ENCODE peak calls at places on chromosome 20, in five cellular contexts. One of them, this sample, is unnamed.
A peak's percentile ranks its signal among the peaks of the same experiment; 100 is the strongest.

GRCh38 chr20:45842169-45842812 is 8.7 kb downstream of the SNX21 start:
- DNase-seq in left colon: no peak
- DNase-seq in left cardiac atrium: no peak
- DNase-seq in T follicular helper cell: no peak
- DNase-seq in iris pigment epithelial cell: peak; percentile 68
- DNase-seq in this sample: no peak

GRCh38 chr20:53623454-53624206 is 30.0 kb upstream of the ZNF217 start:
- DNase-seq in left colon: peak; percentile 80
- DNase-seq in left cardiac atrium: peak; percentile 74
- DNase-seq in T follicular helper cell: no peak
- DNase-seq in iris pigment epithelial cell: peak; percentile 85
- DNase-seq in this sample: peak; percentile 81

GRCh38 chr20:47360489-47361267 is 4.2 kb upstream of the ZMYND8 start:
- DNase-seq in left colon: peak; percentile 83
- DNase-seq in left cardiac atrium: peak; percentile 94
- DNase-seq in T follicular helper cell: no peak
- DNase-seq in iris pigment epithelial cell: peak; percentile 97
- DNase-seq in this sample: peak; percentile 67

GRCh38 chr20:36435799-36436541 is 105.3 kb upstream of the MYL9 start:
- DNase-seq in left colon: peak; percentile 81
- DNase-seq in left cardiac atrium: peak; percentile 80
- DNase-seq in T follicular helper cell: peak; percentile 86
- DNase-seq in iris pigment epithelial cell: peak; percentile 61
- DNase-seq in this sample: no peak

GRCh38 chr20:48791666-48792071 is 36.1 kb downstream of the PREX1 start:
- DNase-seq in left colon: no peak
- DNase-seq in left cardiac atrium: no peak
- DNase-seq in T follicular helper cell: no peak
- DNase-seq in iris pigment epithelial cell: peak; percentile 42
- DNase-seq in this sample: no peak

GRCh38 chr20:46160661-46161060 is 42.5 kb downstream of the CD40 start:
- DNase-seq in left colon: no peak
- DNase-seq in left cardiac atrium: no peak
- DNase-seq in T follicular helper cell: no peak
- DNase-seq in iris pigment epithelial cell: no peak
- DNase-seq in this sample: no peak

GRCh38 chr20:2700913-2701620 is 8.5 kb downstream of the EBF4 start:
- DNase-seq in left colon: no peak
- DNase-seq in left cardiac atrium: no peak
- DNase-seq in T follicular helper cell: no peak
- DNase-seq in iris pigment epithelial cell: no peak
- DNase-seq in this sample: no peak

GRCh38 chr20:59752704-59753460 is 148.5 kb downstream of the PHACTR3 start:
- DNase-seq in left colon: no peak
- DNase-seq in left cardiac atrium: no peak
- DNase-seq in T follicular helper cell: no peak
- DNase-seq in iris pigment epithelial cell: no peak
- DNase-seq in this sample: no peak

GRCh38 chr20:48592107-48592940 is 235.5 kb downstream of the PREX1 start:
- DNase-seq in left colon: no peak
- DNase-seq in left cardiac atrium: no peak
- DNase-seq in T follicular helper cell: no peak
- DNase-seq in iris pigment epithelial cell: no peak
- DNase-seq in this sample: no peak

GRCh38 chr20:41038149-41038877 is 9.7 kb downstream of the TOP1 start:
- DNase-seq in left colon: no peak
- DNase-seq in left cardiac atrium: no peak
- DNase-seq in T follicular helper cell: no peak
- DNase-seq in iris pigment epithelial cell: no peak
- DNase-seq in this sample: no peak

GRCh38 chr20:32999603-33000250 is 4.5 kb downstream of the SUN5 start:
- DNase-seq in left colon: no peak
- DNase-seq in left cardiac atrium: no peak
- DNase-seq in T follicular helper cell: no peak
- DNase-seq in iris pigment epithelial cell: no peak
- DNase-seq in this sample: no peak

GRCh38 chr20:63133481-63134091 is 82.3 kb downstream of the YTHDF1 start:
- DNase-seq in left colon: no peak
- DNase-seq in left cardiac atrium: no peak
- DNase-seq in T follicular helper cell: no peak
- DNase-seq in iris pigment epithelial cell: no peak
- DNase-seq in this sample: no peak

GRCh38 chr20:34891166-34892062 is 15.0 kb downstream of the ACSS2 start:
- DNase-seq in left colon: no peak
- DNase-seq in left cardiac atrium: no peak
- DNase-seq in T follicular helper cell: no peak
- DNase-seq in iris pigment epithelial cell: peak; percentile 87
- DNase-seq in this sample: no peak

This sample was measured in KG1.